ENCODE peak calls at places on chromosome 22, in seven cellular contexts. N is IMR-90, D is neuronal stem cell, K is mesendoderm, Q is H1, T is H9, U is trophoblast cell. H is an unnamed sample.
A peak's percentile ranks its signal among the peaks of the same experiment; 100 is the strongest.

GRCh38 chr22:38843201-38843715 is 570 bp downstream of the NPTXR start:
- DNase-seq in T (peak; percentile 52), D (peak; percentile 56), N (peak; percentile 81), Q (peak; percentile 47), U (no peak), K (peak; percentile 85), H (peak; percentile 80)

GRCh38 chr22:37420656-37421467 is 6.4 kb downstream of the ELFN2 start:
- DNase-seq in U (peak; percentile 24), D (no peak), N (peak; percentile 54), K (no peak), Q (no peak), T (no peak), H (peak; percentile 25)

GRCh38 chr22:44192098-44192810 is 11.5 kb downstream of the PARVG start:
- DNase-seq in N (no peak), Q (peak; percentile 15), T (peak; percentile 89), K (peak; percentile 46), U (peak; percentile 4), D (no peak), H (no peak)

GRCh38 chr22:44100411-44100810 is 76.3 kb downstream of the PARVB start:
- DNase-seq in T (no peak), D (no peak), U (no peak), K (no peak), N (no peak), Q (no peak), H (no peak)

GRCh38 chr22:39820266-39820665 is 73.3 kb downstream of the ENTHD1 start:
- DNase-seq in Q (no peak), U (no peak), T (no peak), D (no peak), N (peak; percentile 82), K (peak; percentile 18), H (peak; percentile 85)

GRCh38 chr22:31442768-31443489 is 43.5 kb downstream of the DRG1 start:
- DNase-seq in U (peak; percentile 36), T (no peak), Q (no peak), N (no peak), K (peak; percentile 22), D (no peak), H (no peak)

GRCh38 chr22:25564320-25564978 is at the start of gene GRK3:
- DNase-seq in D (peak; percentile 78), Q (peak; percentile 29), N (peak; percentile 27), K (peak; percentile 78), T (peak; percentile 82), U (peak; percentile 73), H (peak; percentile 57)

GRCh38 chr22:38221908-38222796 is 20.4 kb downstream of the MAFF start:
- DNase-seq in K (no peak), T (peak; percentile 53), D (no peak), Q (no peak), U (no peak), N (no peak), H (no peak)

GRCh38 chr22:36385491-36386350 is 2.0 kb downstream of the MYH9 start:
- DNase-seq in Q (no peak), T (no peak), U (peak; percentile 72), D (no peak), K (peak; percentile 83), N (no peak), H (peak; percentile 70)

GRCh38 chr22:39967103-39967829 is 7.1 kb downstream of the TMA7B start:
- DNase-seq in U (no peak), K (no peak), N (peak; percentile 45), T (no peak), Q (no peak), D (no peak), H (no peak)

GRCh38 chr22:19040581-19041402 is 81.4 kb downstream of the DGCR2 start:
- DNase-seq in U (no peak), D (no peak), K (no peak), Q (no peak), N (no peak), T (no peak), H (no peak)

GRCh38 chr22:44179196-44179988 is 1.3 kb upstream of the PARVG start:
- DNase-seq in Q (no peak), T (no peak), U (no peak), K (peak; percentile 54), D (peak; percentile 45), N (no peak), H (no peak)

GRCh38 chr22:36409911-36410756 is 22.4 kb upstream of the MYH9 start:
- DNase-seq in T (peak; percentile 100), D (peak; percentile 89), U (peak; percentile 99), K (peak; percentile 100), N (no peak), Q (peak; percentile 96), H (peak; percentile 68)

GRCh38 chr22:25840162-25840561 is 98.2 kb downstream of the MYO18B start:
- DNase-seq in Q (no peak), K (no peak), D (no peak), T (no peak), N (no peak), U (no peak), H (no peak)

GRCh38 chr22:26139320-26139719 is 29.9 kb upstream of the SEZ6L start:
- DNase-seq in N (no peak), U (no peak), K (no peak), Q (no peak), T (no peak), D (no peak), H (no peak)

GRCh38 chr22:26168934-26169311 is 339 bp upstream of the SEZ6L start:
- DNase-seq in T (peak; percentile 47), Q (no peak), U (no peak), K (peak; percentile 65), N (no peak), D (no peak), H (no peak)

GRCh38 chr22:31179345-31179744 is 19.4 kb downstream of the RNF185 start:
- DNase-seq in T (no peak), U (no peak), K (no peak), Q (no peak), D (no peak), N (peak; percentile 23), H (peak; percentile 8)

DNA sequence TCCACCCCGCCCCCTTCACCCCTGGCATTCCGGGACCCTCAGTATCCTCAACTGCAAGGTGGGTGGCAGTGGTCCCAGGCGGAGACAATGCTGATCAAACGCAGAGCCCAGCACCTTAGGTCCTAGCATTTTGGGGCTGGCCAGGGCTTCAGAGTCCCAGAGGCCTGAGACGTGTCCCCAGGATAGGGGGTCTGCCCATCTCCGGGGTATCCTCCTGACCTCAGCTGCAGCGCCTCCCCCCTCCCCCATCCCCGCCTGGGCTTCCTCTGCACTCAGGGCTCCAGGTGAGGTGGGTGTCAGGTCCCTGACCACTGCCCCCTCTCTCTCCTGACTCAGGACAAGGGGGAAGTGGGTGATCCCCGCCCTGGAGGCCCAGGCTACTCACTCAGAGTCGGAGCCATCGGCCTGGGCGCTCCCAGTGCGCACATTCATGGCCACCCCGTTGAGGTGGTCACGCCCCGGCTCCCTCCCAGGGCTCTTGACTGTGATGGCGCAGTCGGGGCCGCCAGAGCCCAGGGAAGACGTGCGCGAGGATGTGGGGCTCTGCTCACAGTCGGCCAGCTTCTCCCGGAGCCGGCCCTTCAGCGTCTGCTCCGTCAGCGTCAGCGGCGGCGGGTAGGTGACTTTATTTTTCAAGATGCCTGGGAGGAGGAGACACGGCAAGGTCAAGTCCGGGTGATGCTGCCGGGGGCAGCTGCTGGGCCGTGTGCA is 28.3 kb downstream of the TRMU start:
- DNase-seq in D (no peak), T (no peak), U (no peak), K (no peak), N (no peak), Q (no peak), H (no peak)
- H2BK120ac ChIP-seq in D (no peak overlapping the region), T (no peak overlapping the region), U (no peak overlapping the region), K (no peak overlapping the region), N (no peak overlapping the region), Q (no peak overlapping the region), H (no peak overlapping the region)

DNA sequence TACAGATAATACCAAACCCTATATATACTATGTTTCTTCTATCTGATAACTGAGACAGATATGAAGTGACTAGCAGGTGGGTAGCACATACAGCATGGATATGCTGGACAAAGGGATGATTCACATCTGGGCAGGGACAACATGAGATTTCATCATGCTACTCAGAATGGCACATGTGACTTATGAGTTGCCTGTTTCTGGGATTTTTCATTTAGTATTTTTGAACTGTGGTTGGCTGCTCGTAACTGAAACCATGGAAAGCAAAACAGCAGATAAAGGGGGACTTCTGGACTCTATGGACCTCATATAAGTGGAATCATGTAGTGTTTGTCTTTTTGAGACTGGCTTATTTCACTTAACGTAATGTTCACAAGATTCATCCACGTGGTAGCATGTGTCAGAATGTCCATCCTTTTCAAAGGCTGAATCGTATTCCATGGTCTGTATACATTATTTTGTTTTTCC is 883.0 kb downstream of the TBC1D22A start:
- DNase-seq in D (no peak), T (no peak), K (peak; percentile 14), N (no peak), Q (no peak), U (no peak), H (no peak)
- H4K8ac ChIP-seq in D (no peak overlapping the region), T (no peak overlapping the region), K (no peak overlapping the region), N (no peak overlapping the region), Q (no peak overlapping the region), U (no peak overlapping the region), H (no peak overlapping the region)

GRCh38 chr22:49326558-49326957 is 501.1 kb downstream of the BRD1 start:
- DNase-seq in U (no peak), N (no peak), D (no peak), K (no peak), T (no peak), Q (no peak), H (no peak)

GRCh38 chr22:49322861-49323622 is 504.6 kb downstream of the BRD1 start:
- DNase-seq in D (no peak), T (no peak), K (no peak), U (no peak), Q (no peak), N (no peak), H (no peak)

GRCh38 chr22:49323751-49324415 is 503.8 kb downstream of the BRD1 start:
- DNase-seq in U (no peak), D (no peak), T (peak; percentile 16), Q (no peak), K (no peak), N (no peak), H (no peak)

GRCh38 chr22:49325531-49326395 is 501.9 kb downstream of the BRD1 start:
- DNase-seq in Q (no peak), D (no peak), K (no peak), U (no peak), T (no peak), N (no peak), H (no peak)

GRCh38 chr22:49324527-49325491 is 502.9 kb downstream of the BRD1 start:
- DNase-seq in K (no peak), T (no peak), U (no peak), N (no peak), Q (no peak), D (no peak), H (no peak)
- H2BK120ac ChIP-seq in K (no peak overlapping the region), T (no peak overlapping the region), U (no peak overlapping the region), N (no peak overlapping the region), Q (no peak overlapping the region), D (no peak overlapping the region), H (no peak overlapping the region)

DNA sequence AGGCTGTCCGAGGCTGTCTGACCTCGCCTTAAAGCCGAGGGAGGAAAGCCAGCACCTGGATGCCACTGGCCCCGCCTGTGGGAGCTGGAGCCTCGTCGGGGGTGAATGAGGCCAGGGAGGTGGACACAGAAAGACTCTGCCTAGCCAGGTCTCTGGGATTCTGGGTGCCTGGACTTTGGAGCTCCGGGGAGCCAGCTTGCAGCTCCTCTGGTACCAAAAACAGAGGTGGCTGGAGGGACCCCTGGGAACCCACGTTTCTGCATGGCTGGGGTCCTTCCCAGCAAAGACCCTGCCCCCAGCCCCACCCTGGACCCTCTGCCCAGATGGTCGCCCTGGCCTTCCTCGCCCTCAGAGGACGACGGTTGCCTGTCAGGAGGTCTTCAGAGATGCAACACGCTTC is 239.7 kb downstream of the BRD1 start:
- DNase-seq in K (no peak), U (no peak), D (no peak), N (no peak), Q (no peak), T (no peak), H (no peak)
- H4K8ac ChIP-seq in K (no peak overlapping the region), U (no peak overlapping the region), D (no peak overlapping the region), N (no peak overlapping the region), Q (no peak overlapping the region), T (no peak overlapping the region), H (no peak overlapping the region)

H was measured in mesenchymal stem cell.